ENCODE peak calls at places on chromosomes 4 and X, in four cellular contexts. W is ACHN; M is stimulated activated CD4-positive, alpha-beta T cell treated with anti-CD3 and anti-CD28 coated beads, TNF-alpha, amount 100 ng/mL, for 48 hours; S is nucleus accumbens. D is an unnamed sample.
A peak's percentile ranks its signal among the peaks of the same experiment; 100 is the strongest.

GRCh38 chrX:85379174-85379907 is at the start of gene POF1B:
- DNase-seq in W (no peak), M (no peak), S (no peak), D (no peak)

GRCh38 chr4:12846368-12846767 is 637.8 kb downstream of the RAB28 start:
- DNase-seq in W (no peak), M (no peak), S (no peak), D (no peak)

GRCh38 chr4:113328514-113328913 is 279.1 kb downstream of the ANK2 start:
- DNase-seq in W (peak; percentile 34), M (no peak), S (no peak), D (no peak)

GRCh38 chrX:25721564-25721963 is 416.6 kb upstream of the MAGEB18 start:
- DNase-seq in W (peak; percentile 0), M (no peak), S (no peak), D (no peak)

GRCh38 chr4:1959104-1959384 is 49.7 kb downstream of the NELFA start:
- DNase-seq in W (no peak), M (no peak), S (no peak), D (no peak)

GRCh38 chrX:154824638-154825037 is 9.8 kb downstream of the SMIM9 start:
- DNase-seq in W (no peak), M (no peak), S (no peak), D (no peak)

GRCh38 chr4:26878729-26879415 is 18.2 kb downstream of the STIM2 start:
- DNase-seq in W (no peak), M (no peak), S (no peak), D (no peak)

GRCh38 chr4:22490718-22491330 is 25.0 kb downstream of the ADGRA3 start:
- DNase-seq in W (no peak), M (no peak), S (no peak), D (no peak)

GRCh38 chr4:5160668-5161067 is 109.4 kb downstream of the STK32B start:
- DNase-seq in W (no peak), M (no peak), S (no peak), D (no peak)

GRCh38 chrX:635428-636192 is 5.0 kb downstream of the SHOX start:
- DNase-seq in W (no peak), M (no peak), S (no peak), D (no peak)

GRCh38 chrX:14095702-14096101 is 66.0 kb upstream of the GEMIN8 start:
- DNase-seq in W (peak; percentile 7), M (peak; percentile 8), S (no peak), D (peak; percentile 2)

GRCh38 chrX:105260291-105261043 is 40.0 kb upstream of the TEX13A start:
- DNase-seq in W (no peak), M (no peak), S (no peak), D (no peak)

GRCh38 chr4:81635747-81636146 is 164.0 kb upstream of the RASGEF1B start:
- DNase-seq in W (peak; percentile 25), M (no peak), S (no peak), D (peak; percentile 34)

GRCh38 chrX:124863303-124863702 is 456.4 kb upstream of the TEX13C start:
- DNase-seq in W (no peak), M (no peak), S (no peak), D (no peak)

GRCh38 chrX:44101300-44101699 is 128.1 kb upstream of the NDP start:
- DNase-seq in W (no peak), M (no peak), S (no peak), D (no peak)

GRCh38 chr4:95129708-95130343 is 372.1 kb downstream of the BMPR1B start:
- DNase-seq in W (peak; percentile 89), M (no peak), S (no peak), D (no peak)

GRCh38 chr4:105343523-105343931 is 130.3 kb downstream of the PPA2 start:
- DNase-seq in W (no peak), M (no peak), S (no peak), D (no peak)

GRCh38 chrX:109632906-109633504 is 8.0 kb upstream of the KCNE5 start:
- DNase-seq in W (peak; percentile 25), M (no peak), S (no peak), D (no peak)

GRCh38 chr4:145735330-145735638 is 55.3 kb downstream of the C4orf51 start:
- DNase-seq in W (peak; percentile 95), M (no peak), S (no peak), D (no peak)

GRCh38 chr4:122099896-122100295 is 52.2 kb upstream of the BLTP1 start:
- DNase-seq in W (no peak), M (no peak), S (no peak), D (no peak)

GRCh38 chr4:6095023-6095817 is 77.0 kb upstream of the C4orf50 start:
- DNase-seq in W (peak; percentile 50), M (no peak), S (no peak), D (no peak)

GRCh38 chr4:103002551-103002950 is 17.0 kb downstream of the SLC9B1 start:
- DNase-seq in W (no peak), M (no peak), S (no peak), D (no peak)

GRCh38 chr4:93776386-93777080 is 52.0 kb upstream of the ATOH1 start:
- DNase-seq in W (no peak), M (no peak), S (no peak), D (no peak)

GRCh38 chr4:7652451-7652871 is 217.7 kb upstream of the PSAPL1 start:
- DNase-seq in W (no peak), M (no peak), S (no peak), D (no peak)

GRCh38 chr4:162111078-162111477 is 52.7 kb downstream of the FSTL5 start:
- DNase-seq in W (no peak), M (no peak), S (no peak), D (no peak)

GRCh38 chr4:82833696-82834313 is 35.2 kb upstream of the SCD5 start:
- DNase-seq in W (peak; percentile 39), M (no peak), S (no peak), D (no peak)

D was measured in putamen.